ENCODE peak calls at places on chromosome 20, in five cellular contexts. One of them, this sample, is unnamed.

GRCh38 chr20:32204485-32205115 is 2.9 kb downstream of the PLAGL2 start:
- DNase-seq in AG09309: no peak
- DNase-seq in ovary: no peak
- DNase-seq in CD8-positive, alpha-beta T cell: no peak
- DNase-seq in astrocyte of the spinal cord: no peak
- DNase-seq in this sample: no peak

GRCh38 chr20:53255102-53255710 is 283.0 kb downstream of the TSHZ2 start:
- DNase-seq in AG09309: no peak
- DNase-seq in ovary: no peak
- DNase-seq in CD8-positive, alpha-beta T cell: no peak
- DNase-seq in astrocyte of the spinal cord: no peak
- DNase-seq in this sample: no peak

GRCh38 chr20:13251556-13251955 is 30.5 kb downstream of the ISM1 start:
- DNase-seq in AG09309: no peak
- DNase-seq in ovary: no peak
- DNase-seq in CD8-positive, alpha-beta T cell: no peak
- DNase-seq in astrocyte of the spinal cord: no peak
- DNase-seq in this sample: no peak

GRCh38 chr20:56637576-56637975 is 8.5 kb downstream of the TFAP2C start:
- DNase-seq in AG09309: no peak
- DNase-seq in ovary: no peak
- DNase-seq in CD8-positive, alpha-beta T cell: no peak
- DNase-seq in astrocyte of the spinal cord: no peak
- DNase-seq in this sample: no peak

GRCh38 chr20:64167676-64168075 is 3.4 kb downstream of the MYT1 start:
- DNase-seq in AG09309: no peak
- DNase-seq in ovary: no peak
- DNase-seq in CD8-positive, alpha-beta T cell: no peak
- DNase-seq in astrocyte of the spinal cord: no peak
- DNase-seq in this sample: no peak

GRCh38 chr20:31605902-31606677 is 1.0 kb downstream of the ID1 start:
- DNase-seq in AG09309: no peak
- DNase-seq in ovary: peak; percentile 52
- DNase-seq in CD8-positive, alpha-beta T cell: no peak
- DNase-seq in astrocyte of the spinal cord: no peak
- DNase-seq in this sample: no peak

GRCh38 chr20:33689973-33690372 is 3.8 kb upstream of the E2F1 start:
- DNase-seq in AG09309: no peak
- DNase-seq in ovary: peak; percentile 74
- DNase-seq in CD8-positive, alpha-beta T cell: peak; percentile 80
- DNase-seq in astrocyte of the spinal cord: peak; percentile 59
- DNase-seq in this sample: no peak

GRCh38 chr20:60931691-60932090 is 320.4 kb upstream of the CDH4 start:
- DNase-seq in AG09309: no peak
- DNase-seq in ovary: no peak
- DNase-seq in CD8-positive, alpha-beta T cell: no peak
- DNase-seq in astrocyte of the spinal cord: no peak
- DNase-seq in this sample: no peak

GRCh38 chr20:60600036-60600435 is 641.8 kb downstream of the CDH26 start:
- DNase-seq in AG09309: no peak
- DNase-seq in ovary: no peak
- DNase-seq in CD8-positive, alpha-beta T cell: no peak
- DNase-seq in astrocyte of the spinal cord: no peak
- DNase-seq in this sample: no peak

GRCh38 chr20:17869295-17869994 is 99.1 kb downstream of the SNX5 start:
- DNase-seq in AG09309: no peak
- DNase-seq in ovary: peak; percentile 19
- DNase-seq in CD8-positive, alpha-beta T cell: no peak
- DNase-seq in astrocyte of the spinal cord: no peak
- DNase-seq in this sample: no peak

GRCh38 chr20:37471741-37472235 is 49.3 kb upstream of the NNAT start:
- DNase-seq in AG09309: no peak
- DNase-seq in ovary: no peak
- DNase-seq in CD8-positive, alpha-beta T cell: no peak
- DNase-seq in astrocyte of the spinal cord: no peak
- DNase-seq in this sample: no peak

GRCh38 chr20:25867776-25868649 is 171.4 kb upstream of the ZNF337 start:
- DNase-seq in AG09309: no peak
- DNase-seq in ovary: peak; percentile 72
- DNase-seq in CD8-positive, alpha-beta T cell: peak; percentile 68
- DNase-seq in astrocyte of the spinal cord: peak; percentile 60
- DNase-seq in this sample: peak; percentile 52

GRCh38 chr20:57392512-57393271 is 1.5 kb downstream of the RBM38 start:
- DNase-seq in AG09309: no peak
- DNase-seq in ovary: no peak
- DNase-seq in CD8-positive, alpha-beta T cell: peak; percentile 98
- DNase-seq in astrocyte of the spinal cord: no peak
- DNase-seq in this sample: no peak

GRCh38 chr20:25036331-25036936 is 21.5 kb downstream of the ACSS1 start:
- DNase-seq in AG09309: no peak
- DNase-seq in ovary: no peak
- DNase-seq in CD8-positive, alpha-beta T cell: no peak
- DNase-seq in astrocyte of the spinal cord: no peak
- DNase-seq in this sample: no peak

GRCh38 chr20:57397693-57398108 is 6.5 kb downstream of the RBM38 start:
- DNase-seq in AG09309: no peak
- DNase-seq in ovary: no peak
- DNase-seq in CD8-positive, alpha-beta T cell: peak; percentile 88
- DNase-seq in astrocyte of the spinal cord: no peak
- DNase-seq in this sample: no peak

GRCh38 chr20:50392138-50392866 is 117.9 kb upstream of the PTPN1 start:
- DNase-seq in AG09309: no peak
- DNase-seq in ovary: no peak
- DNase-seq in CD8-positive, alpha-beta T cell: peak; percentile 66
- DNase-seq in astrocyte of the spinal cord: no peak
- DNase-seq in this sample: no peak

GRCh38 chr20:31694842-31695593 is 27.6 kb downstream of the BCL2L1 start:
- DNase-seq in AG09309: no peak
- DNase-seq in ovary: no peak
- DNase-seq in CD8-positive, alpha-beta T cell: no peak
- DNase-seq in astrocyte of the spinal cord: no peak
- DNase-seq in this sample: no peak

GRCh38 chr20:3080939-3081388 is 3.6 kb downstream of the AVP start:
- DNase-seq in AG09309: no peak
- DNase-seq in ovary: no peak
- DNase-seq in CD8-positive, alpha-beta T cell: no peak
- DNase-seq in astrocyte of the spinal cord: no peak
- DNase-seq in this sample: no peak

GRCh38 chr20:19692685-19693119 is 65.4 kb upstream of the RIN2 start:
- DNase-seq in AG09309: no peak
- DNase-seq in ovary: peak; percentile 64
- DNase-seq in CD8-positive, alpha-beta T cell: no peak
- DNase-seq in astrocyte of the spinal cord: peak; percentile 65
- DNase-seq in this sample: peak; percentile 57

GRCh38 chr20:38418509-38419204 is 16.5 kb downstream of the SNHG17 start:
- DNase-seq in AG09309: no peak
- DNase-seq in ovary: no peak
- DNase-seq in CD8-positive, alpha-beta T cell: no peak
- DNase-seq in astrocyte of the spinal cord: peak; percentile 27
- DNase-seq in this sample: no peak

GRCh38 chr20:63967330-63968135 is 2.2 kb downstream of the ZNF512B start:
- DNase-seq in AG09309: no peak
- DNase-seq in ovary: peak; percentile 27
- DNase-seq in CD8-positive, alpha-beta T cell: no peak
- DNase-seq in astrocyte of the spinal cord: no peak
- DNase-seq in this sample: no peak

GRCh38 chr20:26167499-26167898 is 470.8 kb upstream of the ZNF337 start:
- DNase-seq in AG09309: no peak
- DNase-seq in ovary: no peak
- DNase-seq in CD8-positive, alpha-beta T cell: no peak
- DNase-seq in astrocyte of the spinal cord: peak; percentile 47
- DNase-seq in this sample: peak; percentile 18

GRCh38 chr20:59455392-59456341 is 148.7 kb upstream of the PHACTR3 start:
- DNase-seq in AG09309: no peak
- DNase-seq in ovary: no peak
- DNase-seq in CD8-positive, alpha-beta T cell: no peak
- DNase-seq in astrocyte of the spinal cord: no peak
- DNase-seq in this sample: peak; percentile 2

GRCh38 chr20:53621482-53622246 is 28.0 kb upstream of the ZNF217 start:
- DNase-seq in AG09309: peak; percentile 92
- DNase-seq in ovary: peak; percentile 77
- DNase-seq in CD8-positive, alpha-beta T cell: no peak
- DNase-seq in astrocyte of the spinal cord: peak; percentile 59
- DNase-seq in this sample: peak; percentile 96

GRCh38 chr20:48378976-48379670 is 448.7 kb downstream of the PREX1 start:
- DNase-seq in AG09309: no peak
- DNase-seq in ovary: no peak
- DNase-seq in CD8-positive, alpha-beta T cell: no peak
- DNase-seq in astrocyte of the spinal cord: no peak
- DNase-seq in this sample: no peak

GRCh38 chr20:17762873-17763557 is 63.2 kb downstream of the BANF2 start:
- DNase-seq in AG09309: no peak
- DNase-seq in ovary: no peak
- DNase-seq in CD8-positive, alpha-beta T cell: no peak
- DNase-seq in astrocyte of the spinal cord: no peak
- DNase-seq in this sample: peak; percentile 45

DNA sequence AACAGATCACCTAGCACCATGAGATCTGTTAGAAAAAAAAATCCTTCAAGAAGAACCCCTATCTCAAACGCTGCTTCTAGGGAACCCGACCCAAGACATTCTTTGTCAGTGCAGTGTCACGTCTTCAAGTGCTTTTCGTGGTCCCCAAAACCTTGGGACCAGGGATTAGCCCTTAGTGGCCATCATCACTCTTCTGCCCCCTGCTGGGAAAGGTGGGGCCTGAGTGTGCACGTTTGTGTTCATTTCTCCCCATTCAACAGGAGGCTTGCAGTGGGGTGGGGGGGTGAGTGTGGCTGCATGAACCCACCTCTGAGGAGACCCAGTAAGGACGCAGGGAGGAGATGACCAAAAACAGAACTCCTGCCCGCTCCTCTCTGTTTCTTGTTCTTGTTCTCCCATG is 218.2 kb upstream of the RNF24 start:
- DNase-seq in AG09309: no peak
- DNase-seq in ovary: no peak
- DNase-seq in CD8-positive, alpha-beta T cell: no peak
- DNase-seq in astrocyte of the spinal cord: no peak
- DNase-seq in this sample: no peak
- TF ChIP-seq CTCF in AG09309: no peak
- TF ChIP-seq CTCF in ovary: no peak
- TF ChIP-seq CTCF in CD8-positive, alpha-beta T cell: no peak
- TF ChIP-seq CTCF in astrocyte of the spinal cord: peak; percentile 11
- TF ChIP-seq CTCF in this sample: no peak

DNA sequence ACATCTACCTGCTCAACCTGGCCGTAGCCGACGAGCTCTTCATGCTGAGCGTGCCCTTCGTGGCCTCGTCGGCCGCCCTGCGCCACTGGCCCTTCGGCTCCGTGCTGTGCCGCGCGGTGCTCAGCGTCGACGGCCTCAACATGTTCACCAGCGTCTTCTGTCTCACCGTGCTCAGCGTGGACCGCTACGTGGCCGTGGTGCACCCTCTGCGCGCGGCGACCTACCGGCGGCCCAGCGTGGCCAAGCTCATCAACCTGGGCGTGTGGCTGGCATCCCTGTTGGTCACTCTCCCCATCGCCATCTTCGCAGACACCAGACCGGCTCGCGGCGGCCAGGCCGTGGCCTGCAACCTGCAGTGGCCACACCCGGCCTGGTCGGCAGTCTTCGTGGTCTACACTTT is 619 bp downstream of the SSTR4 start:
- DNase-seq in AG09309: no peak
- DNase-seq in ovary: no peak
- DNase-seq in CD8-positive, alpha-beta T cell: no peak
- DNase-seq in astrocyte of the spinal cord: no peak
- DNase-seq in this sample: no peak
- H3K4me3 ChIP-seq in AG09309: no peak overlapping the region
- H3K4me3 ChIP-seq in ovary: no peak overlapping the region
- H3K4me3 ChIP-seq in CD8-positive, alpha-beta T cell: no peak overlapping the region
- H3K4me3 ChIP-seq in astrocyte of the spinal cord: no peak overlapping the region
- H3K4me3 ChIP-seq in this sample: no peak overlapping the region

GRCh38 chr20:44212792-44213191 is 2.2 kb upstream of the OSER1 start:
- DNase-seq in AG09309: no peak
- DNase-seq in ovary: no peak
- DNase-seq in CD8-positive, alpha-beta T cell: no peak
- DNase-seq in astrocyte of the spinal cord: no peak
- DNase-seq in this sample: peak; percentile 94
- TF ChIP-seq CTCF in AG09309: no peak
- TF ChIP-seq CTCF in ovary: no peak
- TF ChIP-seq CTCF in CD8-positive, alpha-beta T cell: no peak
- TF ChIP-seq CTCF in astrocyte of the spinal cord: no peak
- TF ChIP-seq CTCF in this sample: no peak

DNA sequence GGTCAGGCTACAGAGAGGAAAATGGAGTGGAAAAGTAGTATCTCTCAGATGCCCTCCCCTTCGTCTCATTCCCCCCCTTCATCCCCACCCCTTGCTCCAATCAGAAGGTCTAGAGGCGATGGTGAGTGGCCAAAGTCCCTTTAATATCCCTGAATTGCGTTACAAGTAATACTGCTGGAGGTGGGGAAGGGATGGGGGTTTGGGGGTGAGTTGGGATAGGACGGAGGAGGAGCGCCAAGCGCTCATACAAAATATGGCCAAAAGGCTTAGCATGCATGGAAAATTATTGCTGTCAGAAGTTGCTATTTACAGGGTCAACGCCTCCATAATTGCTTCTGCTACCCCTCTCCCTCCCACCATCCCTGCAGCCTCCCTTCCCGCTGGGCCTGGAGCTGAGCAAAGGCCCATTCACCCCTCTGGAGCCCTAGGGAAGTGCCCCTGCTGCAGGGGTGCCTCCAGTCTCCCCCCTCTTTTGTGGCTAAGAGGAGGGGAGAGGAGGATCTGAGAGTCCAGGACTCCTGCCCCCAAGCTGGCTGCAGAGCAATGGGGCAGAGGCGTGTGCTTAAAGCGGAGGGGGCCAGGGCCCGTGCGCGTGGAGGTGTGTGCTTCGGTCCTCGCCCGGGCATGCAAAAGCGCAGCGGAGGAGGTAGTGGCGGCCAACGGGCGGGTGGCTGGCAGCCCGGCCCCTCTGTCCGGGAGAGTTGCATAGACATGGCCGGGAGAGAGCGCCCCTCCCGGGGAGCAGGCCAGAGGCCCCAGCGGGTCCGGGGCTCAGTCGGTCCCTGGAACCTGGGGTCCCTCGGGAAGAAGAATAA is 8.7 kb upstream of the SRXN1 start:
- DNase-seq in AG09309: no peak
- DNase-seq in ovary: no peak
- DNase-seq in CD8-positive, alpha-beta T cell: no peak
- DNase-seq in astrocyte of the spinal cord: no peak
- DNase-seq in this sample: peak; percentile 25
- H3K4me3 ChIP-seq in AG09309: no peak overlapping the region
- H3K4me3 ChIP-seq in ovary: no peak overlapping the region
- H3K4me3 ChIP-seq in CD8-positive, alpha-beta T cell: no peak overlapping the region
- H3K4me3 ChIP-seq in astrocyte of the spinal cord: no peak overlapping the region
- H3K4me3 ChIP-seq in this sample: peak overlapping the region; percentile 17

GRCh38 chr20:36120241-36120640 is 34.3 kb upstream of the EPB41L1 start:
- DNase-seq in AG09309: no peak
- DNase-seq in ovary: no peak
- DNase-seq in CD8-positive, alpha-beta T cell: no peak
- DNase-seq in astrocyte of the spinal cord: no peak
- DNase-seq in this sample: no peak

GRCh38 chr20:36119537-36119936 is 35.0 kb upstream of the EPB41L1 start:
- DNase-seq in AG09309: no peak
- DNase-seq in ovary: no peak
- DNase-seq in CD8-positive, alpha-beta T cell: no peak
- DNase-seq in astrocyte of the spinal cord: no peak
- DNase-seq in this sample: no peak

GRCh38 chr20:36116813-36117441 is 37.6 kb upstream of the EPB41L1 start:
- DNase-seq in AG09309: peak; percentile 61
- DNase-seq in ovary: no peak
- DNase-seq in CD8-positive, alpha-beta T cell: no peak
- DNase-seq in astrocyte of the spinal cord: peak; percentile 55
- DNase-seq in this sample: peak; percentile 23

GRCh38 chr20:36118372-36118771 is 36.2 kb upstream of the EPB41L1 start:
- DNase-seq in AG09309: no peak
- DNase-seq in ovary: no peak
- DNase-seq in CD8-positive, alpha-beta T cell: no peak
- DNase-seq in astrocyte of the spinal cord: no peak
- DNase-seq in this sample: no peak

GRCh38 chr20:36117638-36118037 is 36.9 kb upstream of the EPB41L1 start:
- DNase-seq in AG09309: no peak
- DNase-seq in ovary: no peak
- DNase-seq in CD8-positive, alpha-beta T cell: no peak
- DNase-seq in astrocyte of the spinal cord: no peak
- DNase-seq in this sample: no peak
- TF ChIP-seq CTCF in AG09309: no peak
- TF ChIP-seq CTCF in ovary: no peak
- TF ChIP-seq CTCF in CD8-positive, alpha-beta T cell: no peak
- TF ChIP-seq CTCF in astrocyte of the spinal cord: no peak
- TF ChIP-seq CTCF in this sample: no peak